ENCODE peak calls at places on chromosome 19, in nine cellular contexts. One of them, this sample, is unnamed.

GRCh38 chr19:53660584-53660983 is 28.8 kb downstream of the DPRX start:
- DNase-seq in body of pancreas: no peak
- DNase-seq in ovary: no peak
- DNase-seq in tibial artery: no peak
- DNase-seq in left lung: no peak
- DNase-seq in psoas muscle: no peak
- DNase-seq in stomach: no peak
- DNase-seq in PC-3: no peak
- DNase-seq in A549: no peak
- DNase-seq in this sample: no peak

GRCh38 chr19:3642987-3643386 is 16.4 kb upstream of the CACTIN start:
- DNase-seq in body of pancreas: no peak
- DNase-seq in tibial artery: no peak
- DNase-seq in ovary: no peak
- DNase-seq in stomach: no peak
- DNase-seq in left lung: no peak
- DNase-seq in PC-3: no peak
- DNase-seq in psoas muscle: no peak
- DNase-seq in A549: no peak
- DNase-seq in this sample: no peak

GRCh38 chr19:34675919-34676318 is 1.0 kb downstream of the SCGB2B2 start:
- DNase-seq in PC-3: no peak
- DNase-seq in stomach: no peak
- DNase-seq in psoas muscle: no peak
- DNase-seq in left lung: no peak
- DNase-seq in A549: no peak
- DNase-seq in ovary: no peak
- DNase-seq in body of pancreas: no peak
- DNase-seq in tibial artery: no peak
- DNase-seq in this sample: no peak

GRCh38 chr19:408441-409005 is 424 bp downstream of the C2CD4C start:
- DNase-seq in psoas muscle: peak
- DNase-seq in body of pancreas: no peak
- DNase-seq in ovary: no peak
- DNase-seq in tibial artery: peak
- DNase-seq in A549: no peak
- DNase-seq in stomach: no peak
- DNase-seq in left lung: peak
- DNase-seq in PC-3: no peak
- DNase-seq in this sample: no peak

GRCh38 chr19:38693380-38694223 is 46.2 kb downstream of the ACTN4 start:
- DNase-seq in psoas muscle: no peak
- DNase-seq in body of pancreas: peak
- DNase-seq in tibial artery: no peak
- DNase-seq in left lung: peak
- DNase-seq in stomach: no peak
- DNase-seq in ovary: no peak
- DNase-seq in A549: peak
- DNase-seq in PC-3: peak
- DNase-seq in this sample: no peak

GRCh38 chr19:33569822-33570221 is 48.2 kb upstream of the PEPD start:
- DNase-seq in stomach: no peak
- DNase-seq in psoas muscle: no peak
- DNase-seq in left lung: no peak
- DNase-seq in PC-3: no peak
- DNase-seq in tibial artery: no peak
- DNase-seq in A549: no peak
- DNase-seq in body of pancreas: no peak
- DNase-seq in ovary: no peak
- DNase-seq in this sample: no peak

GRCh38 chr19:18841400-18841799 is 9.6 kb downstream of the UPF1 start:
- DNase-seq in psoas muscle: no peak
- DNase-seq in tibial artery: no peak
- DNase-seq in ovary: no peak
- DNase-seq in stomach: no peak
- DNase-seq in left lung: no peak
- DNase-seq in body of pancreas: no peak
- DNase-seq in A549: no peak
- DNase-seq in PC-3: no peak
- DNase-seq in this sample: no peak

GRCh38 chr19:38044267-38045111 is 137.5 kb downstream of the SIPA1L3 start:
- DNase-seq in body of pancreas: no peak
- DNase-seq in ovary: no peak
- DNase-seq in tibial artery: no peak
- DNase-seq in A549: no peak
- DNase-seq in PC-3: peak
- DNase-seq in psoas muscle: no peak
- DNase-seq in stomach: no peak
- DNase-seq in left lung: peak
- DNase-seq in this sample: no peak

GRCh38 chr19:19342086-19343015 is 21.7 kb downstream of the MAU2 start:
- DNase-seq in PC-3: peak
- DNase-seq in stomach: peak
- DNase-seq in left lung: peak
- DNase-seq in tibial artery: no peak
- DNase-seq in ovary: peak
- DNase-seq in A549: peak
- DNase-seq in psoas muscle: peak
- DNase-seq in body of pancreas: peak
- DNase-seq in this sample: peak

GRCh38 chr19:55229789-55230182 is 1.2 kb upstream of the TMEM86B start:
- DNase-seq in A549: no peak
- DNase-seq in tibial artery: no peak
- DNase-seq in psoas muscle: no peak
- DNase-seq in ovary: no peak
- DNase-seq in stomach: no peak
- DNase-seq in left lung: peak
- DNase-seq in PC-3: no peak
- DNase-seq in body of pancreas: no peak
- DNase-seq in this sample: no peak

GRCh38 chr19:38740932-38741331 is 3.3 kb downstream of the CAPN12 start:
- DNase-seq in stomach: no peak
- DNase-seq in A549: no peak
- DNase-seq in body of pancreas: no peak
- DNase-seq in PC-3: no peak
- DNase-seq in psoas muscle: no peak
- DNase-seq in left lung: no peak
- DNase-seq in tibial artery: no peak
- DNase-seq in ovary: no peak
- DNase-seq in this sample: no peak

GRCh38 chr19:44303976-44304568 is 753 bp downstream of the ZNF235 start:
- DNase-seq in A549: peak
- DNase-seq in tibial artery: no peak
- DNase-seq in PC-3: peak
- DNase-seq in ovary: peak
- DNase-seq in stomach: no peak
- DNase-seq in psoas muscle: no peak
- DNase-seq in body of pancreas: no peak
- DNase-seq in left lung: no peak
- DNase-seq in this sample: no peak

GRCh38 chr19:10503002-10503789 is at the start of gene KEAP1:
- DNase-seq in left lung: peak
- DNase-seq in body of pancreas: peak
- DNase-seq in psoas muscle: no peak
- DNase-seq in A549: peak
- DNase-seq in ovary: no peak
- DNase-seq in tibial artery: peak
- DNase-seq in stomach: peak
- DNase-seq in PC-3: peak
- DNase-seq in this sample: peak

GRCh38 chr19:39413269-39413902 is 917 bp downstream of the PLEKHG2 start:
- DNase-seq in A549: peak
- DNase-seq in body of pancreas: no peak
- DNase-seq in tibial artery: peak
- DNase-seq in left lung: peak
- DNase-seq in psoas muscle: peak
- DNase-seq in stomach: no peak
- DNase-seq in PC-3: no peak
- DNase-seq in ovary: peak
- DNase-seq in this sample: peak

GRCh38 chr19:51147663-51148062 is 5.6 kb downstream of the SIGLEC7 start:
- DNase-seq in stomach: no peak
- DNase-seq in PC-3: no peak
- DNase-seq in left lung: no peak
- DNase-seq in psoas muscle: no peak
- DNase-seq in body of pancreas: no peak
- DNase-seq in A549: no peak
- DNase-seq in tibial artery: no peak
- DNase-seq in ovary: no peak
- DNase-seq in this sample: no peak

GRCh38 chr19:13526552-13526951 is 20.3 kb upstream of the CACNA1A start:
- DNase-seq in PC-3: peak
- DNase-seq in left lung: no peak
- DNase-seq in stomach: no peak
- DNase-seq in tibial artery: no peak
- DNase-seq in ovary: no peak
- DNase-seq in psoas muscle: no peak
- DNase-seq in body of pancreas: no peak
- DNase-seq in A549: no peak
- DNase-seq in this sample: no peak

GRCh38 chr19:29372921-29373797 is 152.6 kb upstream of the VSTM2B start:
- DNase-seq in psoas muscle: no peak
- DNase-seq in left lung: no peak
- DNase-seq in body of pancreas: no peak
- DNase-seq in stomach: no peak
- DNase-seq in PC-3: no peak
- DNase-seq in tibial artery: peak
- DNase-seq in A549: no peak
- DNase-seq in ovary: no peak
- DNase-seq in this sample: no peak

GRCh38 chr19:7377196-7377595 is 28.5 kb downstream of the ARHGEF18 start:
- DNase-seq in body of pancreas: no peak
- DNase-seq in tibial artery: no peak
- DNase-seq in A549: no peak
- DNase-seq in stomach: no peak
- DNase-seq in PC-3: no peak
- DNase-seq in left lung: no peak
- DNase-seq in psoas muscle: no peak
- DNase-seq in ovary: no peak
- DNase-seq in this sample: no peak

GRCh38 chr19:3604987-3605343 is 1.7 kb downstream of the TBXA2R start:
- DNase-seq in A549: no peak
- DNase-seq in ovary: no peak
- DNase-seq in psoas muscle: no peak
- DNase-seq in tibial artery: peak
- DNase-seq in stomach: no peak
- DNase-seq in PC-3: no peak
- DNase-seq in body of pancreas: no peak
- DNase-seq in left lung: no peak
- DNase-seq in this sample: no peak

GRCh38 chr19:624433-625109 is 8.8 kb downstream of the POLRMT start:
- DNase-seq in PC-3: no peak
- DNase-seq in tibial artery: no peak
- DNase-seq in body of pancreas: no peak
- DNase-seq in stomach: no peak
- DNase-seq in left lung: no peak
- DNase-seq in psoas muscle: no peak
- DNase-seq in A549: no peak
- DNase-seq in ovary: no peak
- DNase-seq in this sample: no peak

GRCh38 chr19:56301152-56301551 is 13.5 kb downstream of the ZSCAN5A start:
- DNase-seq in left lung: no peak
- DNase-seq in stomach: no peak
- DNase-seq in ovary: no peak
- DNase-seq in tibial artery: no peak
- DNase-seq in A549: no peak
- DNase-seq in psoas muscle: no peak
- DNase-seq in body of pancreas: no peak
- DNase-seq in PC-3: peak
- DNase-seq in this sample: no peak
- TF ChIP-seq CTCF in left lung: no peak
- TF ChIP-seq CTCF in stomach: no peak
- TF ChIP-seq CTCF in ovary: no peak
- TF ChIP-seq CTCF in tibial artery: no peak
- TF ChIP-seq CTCF in A549: no peak
- TF ChIP-seq CTCF in psoas muscle: no peak
- TF ChIP-seq CTCF in body of pancreas: no peak
- TF ChIP-seq CTCF in PC-3: peak
- TF ChIP-seq CTCF in this sample: peak

GRCh38 chr19:17263712-17264640 is 569 bp downstream of the USHBP1 start:
- DNase-seq in stomach: no peak
- DNase-seq in ovary: no peak
- DNase-seq in psoas muscle: no peak
- DNase-seq in body of pancreas: no peak
- DNase-seq in PC-3: no peak
- DNase-seq in A549: no peak
- DNase-seq in left lung: no peak
- DNase-seq in tibial artery: no peak
- DNase-seq in this sample: no peak
- H3K4me3 ChIP-seq in stomach: peak
- H3K4me3 ChIP-seq in ovary: no peak
- H3K4me3 ChIP-seq in psoas muscle: peak
- H3K4me3 ChIP-seq in body of pancreas: no peak
- H3K4me3 ChIP-seq in PC-3: no peak
- H3K4me3 ChIP-seq in A549: no peak
- H3K4me3 ChIP-seq in left lung: no peak
- H3K4me3 ChIP-seq in tibial artery: peak
- H3K4me3 ChIP-seq in this sample: peak

DNA sequence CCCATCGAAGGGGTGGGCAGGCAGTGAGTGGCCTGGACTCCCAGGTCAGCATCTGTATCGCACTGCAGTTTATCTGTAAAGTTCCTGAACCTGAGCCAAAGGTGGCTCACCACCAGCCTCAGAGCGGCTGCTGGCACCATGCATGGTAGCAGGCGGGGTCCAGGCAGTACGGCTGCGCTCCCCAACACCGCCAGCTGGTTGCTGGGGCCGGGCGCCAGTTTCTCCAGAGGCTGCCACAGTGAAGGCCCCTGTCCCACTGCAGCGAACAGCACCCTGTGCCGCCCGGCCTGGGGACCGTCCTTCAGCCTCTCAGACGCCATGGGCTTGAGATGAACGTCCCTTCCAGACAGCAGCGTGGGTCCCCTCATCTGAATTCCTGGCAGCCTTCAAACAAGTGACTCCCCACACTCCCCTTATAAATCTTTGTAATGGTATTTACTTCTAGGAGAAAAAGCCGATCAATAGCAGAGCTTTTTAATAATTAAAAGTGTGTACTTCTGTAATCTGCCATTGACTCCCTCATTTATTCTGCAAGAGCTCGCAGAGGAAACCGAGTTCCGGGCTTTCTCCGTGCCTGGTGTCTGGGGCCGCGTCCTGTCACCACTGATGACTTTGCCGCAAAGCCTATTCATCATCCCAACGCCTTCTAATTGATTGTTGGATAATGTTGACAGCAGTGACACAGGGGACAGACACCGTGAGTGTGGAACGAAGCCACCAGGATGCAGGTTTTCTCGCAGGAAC is 109.9 kb downstream of the KDM4B start:
- DNase-seq in psoas muscle: no peak
- DNase-seq in PC-3: no peak
- DNase-seq in stomach: no peak
- DNase-seq in body of pancreas: no peak
- DNase-seq in A549: no peak
- DNase-seq in ovary: no peak
- DNase-seq in tibial artery: no peak
- DNase-seq in left lung: no peak
- DNase-seq in this sample: peak
- H3K27ac ChIP-seq in psoas muscle: no peak
- H3K27ac ChIP-seq in PC-3: no peak
- H3K27ac ChIP-seq in stomach: no peak
- H3K27ac ChIP-seq in body of pancreas: peak
- H3K27ac ChIP-seq in A549: no peak
- H3K27ac ChIP-seq in ovary: no peak
- H3K27ac ChIP-seq in tibial artery: no peak
- H3K27ac ChIP-seq in left lung: no peak
- H3K27ac ChIP-seq in this sample: peak

GRCh38 chr19:46355234-46355990 is 8.5 kb downstream of the PPP5C start:
- DNase-seq in tibial artery: peak
- DNase-seq in PC-3: no peak
- DNase-seq in body of pancreas: no peak
- DNase-seq in stomach: no peak
- DNase-seq in psoas muscle: no peak
- DNase-seq in left lung: no peak
- DNase-seq in A549: no peak
- DNase-seq in ovary: no peak
- DNase-seq in this sample: no peak
- TF ChIP-seq CTCF in tibial artery: no peak
- TF ChIP-seq CTCF in PC-3: no peak
- TF ChIP-seq CTCF in body of pancreas: no peak
- TF ChIP-seq CTCF in stomach: no peak
- TF ChIP-seq CTCF in psoas muscle: no peak
- TF ChIP-seq CTCF in left lung: no peak
- TF ChIP-seq CTCF in A549: no peak
- TF ChIP-seq CTCF in ovary: no peak
- TF ChIP-seq CTCF in this sample: no peak

This sample was measured in left ventricle myocardium inferior.